ENCODE peak calls at places on chromosomes 5 and 9, in eight cellular contexts. K is epithelial cell of esophagus, P is fibroblast of the aortic adventitia, E is fibroblast of pulmonary artery, D is endothelial cell, Z is A549, J is RWPE1, B is ascending aorta. F is an unnamed sample.

GRCh38 chr9:123996731-123997421 is 14.7 kb upstream of the LHX2 start:
- DNase-seq in K (peak; percentile 25), P (peak; percentile 51), E (peak; percentile 38), D (no peak), Z (no peak), J (no peak), B (no peak), F (no peak)

GRCh38 chr5:172598251-172599203 is 42.5 kb upstream of the NEURL1B start:
- DNase-seq in K (no peak), P (no peak), E (no peak), D (no peak), Z (no peak), J (no peak), B (no peak), F (no peak)

GRCh38 chr5:136590581-136590980 is 225.2 kb upstream of the TRPC7 start:
- DNase-seq in K (peak; percentile 24), P (no peak), E (no peak), D (no peak), Z (no peak), J (no peak), B (no peak), F (no peak)

GRCh38 chr9:36486454-36486932 is 86.2 kb upstream of the MELK start:
- DNase-seq in K (peak; percentile 19), P (peak; percentile 18), E (peak; percentile 15), D (peak; percentile 18), Z (no peak), J (peak; percentile 45), B (no peak), F (no peak)

GRCh38 chr5:173733065-173733824 is 116.8 kb upstream of the BOD1 start:
- DNase-seq in K (no peak), P (no peak), E (no peak), D (no peak), Z (no peak), J (no peak), B (no peak), F (no peak)

GRCh38 chr5:90134892-90135291 is 274.7 kb downstream of the CETN3 start:
- DNase-seq in K (peak; percentile 70), P (peak; percentile 89), E (peak; percentile 88), D (no peak), Z (no peak), J (no peak), B (peak; percentile 51), F (peak; percentile 47)

GRCh38 chr5:156582193-156582598 is 255.2 kb downstream of the SGCD start:
- DNase-seq in K (no peak), P (no peak), E (no peak), D (no peak), Z (no peak), J (no peak), B (no peak), F (no peak)

GRCh38 chr5:180296778-180297177 is 4.9 kb upstream of the MAPK9 start:
- DNase-seq in K (no peak), P (peak; percentile 22), E (no peak), D (no peak), Z (peak; percentile 35), J (no peak), B (no peak), F (no peak)

GRCh38 chr5:35012365-35012764 is 35.4 kb downstream of the AGXT2 start:
- DNase-seq in K (no peak), P (no peak), E (no peak), D (no peak), Z (no peak), J (no peak), B (no peak), F (no peak)

GRCh38 chr9:130667117-130667430 is 2.7 kb downstream of the PRDM12 start:
- DNase-seq in K (no peak), P (no peak), E (no peak), D (no peak), Z (no peak), J (no peak), B (no peak), F (no peak)

GRCh38 chr9:72977670-72978069 is 24.8 kb upstream of the ALDH1A1 start:
- DNase-seq in K (peak; percentile 61), P (no peak), E (no peak), D (no peak), Z (peak; percentile 66), J (peak; percentile 29), B (no peak), F (no peak)

GRCh38 chr5:170427672-170428236 is 38.6 kb upstream of the KCNMB1 start:
- DNase-seq in K (no peak), P (peak; percentile 9), E (peak; percentile 10), D (no peak), Z (no peak), J (no peak), B (no peak), F (no peak)

GRCh38 chr9:128091144-128091543 is 23.1 kb downstream of the SLC25A25 start:
- DNase-seq in K (peak; percentile 45), P (peak; percentile 97), E (peak; percentile 92), D (no peak), Z (no peak), J (no peak), B (no peak), F (no peak)

GRCh38 chr9:120579139-120579749 is 723 bp downstream of the CDK5RAP2 start:
- DNase-seq in K (peak; percentile 28), P (no peak), E (no peak), D (peak; percentile 4), Z (peak; percentile 9), J (peak; percentile 68), B (no peak), F (peak; percentile 4)

GRCh38 chr9:96554801-96555566 is 64.7 kb downstream of the CDC14B start:
- DNase-seq in K (no peak), P (peak; percentile 44), E (peak; percentile 38), D (no peak), Z (no peak), J (no peak), B (no peak), F (no peak)

GRCh38 chr9:34381323-34381722 is 4.6 kb upstream of the MYORG start:
- DNase-seq in K (no peak), P (no peak), E (no peak), D (peak; percentile 6), Z (no peak), J (no peak), B (no peak), F (no peak)

GRCh38 chr9:114545055-114545454 is 39.8 kb upstream of the WHRN start:
- DNase-seq in K (no peak), P (no peak), E (no peak), D (no peak), Z (no peak), J (no peak), B (no peak), F (no peak)

GRCh38 chr5:39433838-39434237 is 9.1 kb upstream of the DAB2 start:
- DNase-seq in K (no peak), P (no peak), E (no peak), D (no peak), Z (no peak), J (no peak), B (no peak), F (no peak)

GRCh38 chr9:12916037-12916436 is 141.2 kb downstream of the LURAP1L start:
- DNase-seq in K (no peak), P (peak; percentile 71), E (peak; percentile 78), D (no peak), Z (no peak), J (no peak), B (no peak), F (peak; percentile 4)

GRCh38 chr9:131107760-131108159 is 11.4 kb downstream of the AIF1L start:
- DNase-seq in K (no peak), P (no peak), E (no peak), D (no peak), Z (no peak), J (no peak), B (no peak), F (no peak)

GRCh38 chr9:92707530-92707929 is 37.6 kb upstream of the IPPK start:
- DNase-seq in K (peak; percentile 29), P (no peak), E (peak; percentile 11), D (no peak), Z (no peak), J (no peak), B (no peak), F (no peak)

GRCh38 chr9:136225748-136226679 is 19.6 kb downstream of the QSOX2 start:
- DNase-seq in K (peak; percentile 81), P (peak; percentile 40), E (peak; percentile 53), D (peak; percentile 73), Z (peak; percentile 74), J (peak; percentile 84), B (no peak), F (peak; percentile 76)

GRCh38 chr9:36759141-36759540 is 186.4 kb downstream of the MELK start:
- DNase-seq in K (no peak), P (no peak), E (no peak), D (no peak), Z (no peak), J (no peak), B (no peak), F (no peak)

GRCh38 chr9:129697956-129698757 is 32.7 kb downstream of the PRRX2 start:
- DNase-seq in K (peak; percentile 7), P (peak; percentile 96), E (no peak), D (no peak), Z (no peak), J (no peak), B (peak; percentile 63), F (no peak)

GRCh38 chr9:137138058-137138697 is 776 bp upstream of the GRIN1 start:
- DNase-seq in K (no peak), P (no peak), E (no peak), D (no peak), Z (peak; percentile 39), J (no peak), B (no peak), F (no peak)

GRCh38 chr5:1008451-1009358 is at the start of gene NKD2:
- DNase-seq in K (no peak), P (no peak), E (no peak), D (peak; percentile 75), Z (peak; percentile 29), J (peak; percentile 49), B (peak; percentile 0), F (peak; percentile 54)
- TF ChIP-seq CTCF in K (no peak), P (peak; percentile 38), E (peak; percentile 11), D (peak; percentile 81), Z (peak; percentile 85), J (peak; percentile 95), B (peak; percentile 42), F (peak; percentile 74)

GRCh38 chr9:134585746-134586706 is 55.6 kb upstream of the COL5A1 start:
- DNase-seq in K (no peak), P (peak; percentile 51), E (peak; percentile 52), D (no peak), Z (peak; percentile 50), J (peak; percentile 82), B (no peak), F (no peak)
- TF ChIP-seq CTCF in K (no peak), P (peak; percentile 27), E (peak; percentile 18), D (no peak), Z (no peak), J (no peak), B (no peak), F (no peak)

GRCh38 chr5:141781910-141782309 is 96.3 kb downstream of the PCDH1 start:
- DNase-seq in K (no peak), P (no peak), E (no peak), D (no peak), Z (no peak), J (no peak), B (no peak), F (no peak)
- TF ChIP-seq CTCF in K (no peak), P (no peak), E (no peak), D (no peak), Z (no peak), J (no peak), B (no peak), F (no peak)

DNA sequence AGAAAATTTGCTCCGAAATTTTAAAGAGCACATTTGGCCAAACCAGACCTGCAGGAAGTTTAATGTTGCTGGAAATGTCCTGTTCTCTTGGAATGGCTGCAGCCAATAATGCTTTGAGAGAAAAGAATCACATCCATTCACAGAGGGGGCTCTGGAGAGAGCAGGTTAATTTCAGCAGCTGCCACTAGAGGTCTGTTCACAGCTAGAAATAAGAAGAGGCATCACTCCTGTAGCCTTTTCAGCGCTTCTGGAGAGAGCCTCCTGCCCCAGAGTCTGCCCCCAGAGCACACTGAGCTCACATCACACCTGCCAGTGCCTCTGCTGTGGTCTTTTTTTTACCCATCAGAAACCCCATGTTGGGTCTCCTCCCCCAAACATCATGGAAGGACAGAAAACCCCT is 124.8 kb upstream of the RAD23B start:
- DNase-seq in K (peak; percentile 32), P (peak; percentile 41), E (peak; percentile 57), D (peak; percentile 38), Z (peak; percentile 31), J (peak; percentile 59), B (no peak), F (peak; percentile 3)
- TF ChIP-seq CTCF in K (peak; percentile 45), P (peak; percentile 65), E (peak; percentile 62), D (peak; percentile 34), Z (peak; percentile 32), J (peak; percentile 21), B (peak; percentile 18), F (no peak)

F was measured in Calu3.